ENCODE peak calls at places on chromosomes 5 and 9, in ten cellular contexts. One of them, this sample, is unnamed. For H3K4me1 and H3K27me3, the result is how much of the 10 kb centered on the place peaks cover.

GRCh38 chr5:64947031-64947430 is 178.3 kb downstream of the CWC27 start:
- DNase-seq in left ventricle myocardium inferior: no peak
- DNase-seq in aorta: no peak
- DNase-seq in stomach: no peak
- DNase-seq in ovary: no peak
- DNase-seq in MM.1S: no peak
- DNase-seq in tibial nerve: no peak
- DNase-seq in PC-9: no peak
- DNase-seq in body of pancreas: no peak
- DNase-seq in colonic mucosa: no peak
- DNase-seq in this sample: no peak

GRCh38 chr5:145470382-145470979 is 364.7 kb downstream of the PRELID2 start:
- DNase-seq in left ventricle myocardium inferior: no peak
- DNase-seq in aorta: no peak
- DNase-seq in stomach: no peak
- DNase-seq in ovary: no peak
- DNase-seq in MM.1S: no peak
- DNase-seq in tibial nerve: no peak
- DNase-seq in PC-9: no peak
- DNase-seq in body of pancreas: no peak
- DNase-seq in colonic mucosa: no peak
- DNase-seq in this sample: no peak

GRCh38 chr9:11092974-11093373 is 480.2 kb upstream of the PTPRD start:
- DNase-seq in left ventricle myocardium inferior: no peak
- DNase-seq in aorta: no peak
- DNase-seq in stomach: no peak
- DNase-seq in ovary: no peak
- DNase-seq in MM.1S: no peak
- DNase-seq in tibial nerve: no peak
- DNase-seq in PC-9: no peak
- DNase-seq in body of pancreas: no peak
- DNase-seq in colonic mucosa: no peak
- DNase-seq in this sample: no peak

GRCh38 chr5:82513739-82514138 is 235.6 kb upstream of the RPS23 start:
- DNase-seq in left ventricle myocardium inferior: no peak
- DNase-seq in aorta: no peak
- DNase-seq in stomach: no peak
- DNase-seq in ovary: no peak
- DNase-seq in MM.1S: no peak
- DNase-seq in tibial nerve: no peak
- DNase-seq in PC-9: no peak
- DNase-seq in body of pancreas: no peak
- DNase-seq in colonic mucosa: no peak
- DNase-seq in this sample: no peak

GRCh38 chr9:109903515-109904138 is 123.6 kb downstream of the PALM2AKAP2 start:
- DNase-seq in left ventricle myocardium inferior: peak
- DNase-seq in aorta: no peak
- DNase-seq in stomach: peak
- DNase-seq in ovary: peak
- DNase-seq in MM.1S: peak
- DNase-seq in tibial nerve: no peak
- DNase-seq in PC-9: peak
- DNase-seq in body of pancreas: peak
- DNase-seq in colonic mucosa: peak
- DNase-seq in this sample: peak

GRCh38 chr9:79617395-79617794 is 45.6 kb downstream of the TLE4 start:
- DNase-seq in left ventricle myocardium inferior: no peak
- DNase-seq in aorta: no peak
- DNase-seq in stomach: peak
- DNase-seq in ovary: peak
- DNase-seq in MM.1S: no peak
- DNase-seq in tibial nerve: peak
- DNase-seq in PC-9: no peak
- DNase-seq in body of pancreas: peak
- DNase-seq in colonic mucosa: peak
- DNase-seq in this sample: peak

GRCh38 chr9:133919253-133920115 is 72.6 kb downstream of the VAV2 start:
- DNase-seq in left ventricle myocardium inferior: peak
- DNase-seq in aorta: no peak
- DNase-seq in stomach: no peak
- DNase-seq in ovary: no peak
- DNase-seq in MM.1S: no peak
- DNase-seq in tibial nerve: no peak
- DNase-seq in PC-9: no peak
- DNase-seq in body of pancreas: no peak
- DNase-seq in colonic mucosa: no peak
- DNase-seq in this sample: no peak

GRCh38 chr5:34475249-34475966 is 180.7 kb upstream of the RAI14 start:
- DNase-seq in left ventricle myocardium inferior: no peak
- DNase-seq in aorta: no peak
- DNase-seq in stomach: no peak
- DNase-seq in ovary: no peak
- DNase-seq in MM.1S: no peak
- DNase-seq in tibial nerve: no peak
- DNase-seq in PC-9: no peak
- DNase-seq in body of pancreas: no peak
- DNase-seq in colonic mucosa: no peak
- DNase-seq in this sample: no peak

GRCh38 chr9:133506653-133507038 is 18.1 kb downstream of the MYMK start:
- DNase-seq in left ventricle myocardium inferior: peak
- DNase-seq in aorta: peak
- DNase-seq in stomach: peak
- DNase-seq in ovary: peak
- DNase-seq in MM.1S: no peak
- DNase-seq in tibial nerve: peak
- DNase-seq in PC-9: peak
- DNase-seq in body of pancreas: peak
- DNase-seq in colonic mucosa: no peak
- DNase-seq in this sample: peak

GRCh38 chr5:137365126-137365865 is 133.8 kb downstream of the SPOCK1 start:
- DNase-seq in left ventricle myocardium inferior: no peak
- DNase-seq in aorta: no peak
- DNase-seq in stomach: no peak
- DNase-seq in ovary: no peak
- DNase-seq in MM.1S: no peak
- DNase-seq in tibial nerve: no peak
- DNase-seq in PC-9: no peak
- DNase-seq in body of pancreas: no peak
- DNase-seq in colonic mucosa: no peak
- DNase-seq in this sample: no peak

GRCh38 chr9:34744295-34745221 is 34.6 kb upstream of the CCL21 start:
- DNase-seq in left ventricle myocardium inferior: peak
- DNase-seq in aorta: peak
- DNase-seq in stomach: no peak
- DNase-seq in ovary: peak
- DNase-seq in MM.1S: no peak
- DNase-seq in tibial nerve: no peak
- DNase-seq in PC-9: peak
- DNase-seq in body of pancreas: peak
- DNase-seq in colonic mucosa: peak
- DNase-seq in this sample: no peak

GRCh38 chr9:128208943-128209695 is 5.9 kb downstream of the DNM1 start:
- DNase-seq in left ventricle myocardium inferior: no peak
- DNase-seq in aorta: no peak
- DNase-seq in stomach: no peak
- DNase-seq in ovary: no peak
- DNase-seq in MM.1S: no peak
- DNase-seq in tibial nerve: no peak
- DNase-seq in PC-9: no peak
- DNase-seq in body of pancreas: no peak
- DNase-seq in colonic mucosa: no peak
- DNase-seq in this sample: no peak

DNA sequence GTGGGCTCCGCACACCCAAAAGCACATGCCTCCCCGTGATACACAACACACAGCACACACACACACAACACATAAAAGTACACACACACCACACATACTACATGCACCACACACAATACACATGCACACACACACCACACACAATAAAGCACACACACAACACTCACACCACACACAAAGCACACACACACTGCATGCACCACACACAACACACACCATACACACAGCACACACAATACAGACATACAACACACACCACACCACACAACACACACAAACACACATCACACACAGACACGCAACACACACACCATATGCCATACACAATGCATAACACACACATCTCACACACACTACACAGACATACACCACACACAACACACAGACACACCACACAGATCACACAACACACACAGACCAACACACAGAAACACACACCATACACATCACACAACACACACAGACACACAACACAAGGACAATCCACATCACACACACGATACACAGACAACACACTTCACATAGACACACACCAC is 3.4 kb upstream of the CCDC187 start:
- DNase-seq in left ventricle myocardium inferior: no peak
- DNase-seq in aorta: no peak
- DNase-seq in stomach: no peak
- DNase-seq in ovary: no peak
- DNase-seq in MM.1S: no peak
- DNase-seq in tibial nerve: no peak
- DNase-seq in PC-9: no peak
- DNase-seq in body of pancreas: no peak
- DNase-seq in colonic mucosa: no peak
- DNase-seq in this sample: no peak
- H3K4me1 ChIP-seq in left ventricle myocardium inferior: under half
- H3K4me1 ChIP-seq in aorta: under half
- H3K4me1 ChIP-seq in stomach: under half
- H3K4me1 ChIP-seq in ovary: under half
- H3K4me1 ChIP-seq in MM.1S: under half
- H3K4me1 ChIP-seq in tibial nerve: under half
- H3K4me1 ChIP-seq in PC-9: under half
- H3K4me1 ChIP-seq in body of pancreas: under half
- H3K4me1 ChIP-seq in colonic mucosa: under half
- H3K4me1 ChIP-seq in this sample: under half

DNA sequence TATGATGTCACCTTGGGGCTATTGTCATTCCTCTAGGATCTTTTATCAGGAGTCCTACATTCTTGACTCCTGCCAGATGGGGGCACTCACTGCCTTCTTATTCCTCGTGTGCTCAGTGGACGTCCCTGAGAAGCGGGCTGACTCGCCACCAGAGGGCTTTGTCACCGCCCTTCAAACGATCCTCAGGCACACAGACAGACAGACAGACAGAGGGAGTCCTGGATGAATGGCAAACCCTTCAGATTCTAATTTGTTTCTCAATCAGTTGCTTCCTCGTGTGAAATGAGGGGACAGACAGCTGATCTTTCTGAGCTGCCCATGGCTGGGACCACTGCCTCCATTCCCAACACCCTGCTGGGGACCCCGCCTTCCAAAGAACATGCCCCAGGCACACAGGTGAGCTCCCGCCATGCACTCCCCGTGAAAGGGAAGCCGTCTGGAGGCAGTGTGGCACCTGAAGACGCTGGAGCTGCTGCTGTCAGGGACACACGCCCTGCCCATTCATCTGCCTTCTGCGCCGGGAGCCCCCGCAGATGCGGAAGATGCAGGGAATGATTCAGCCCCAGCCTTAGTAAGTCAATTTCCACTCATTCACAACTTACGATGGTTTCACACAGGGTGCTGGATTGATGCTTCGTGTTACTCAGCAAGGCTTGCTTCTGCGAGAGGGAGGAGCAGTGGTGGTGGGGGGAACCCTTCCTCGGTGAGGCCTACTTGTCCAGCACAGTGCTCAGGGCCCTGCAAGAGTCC is 24.9 kb upstream of the SH3PXD2B start:
- DNase-seq in left ventricle myocardium inferior: peak
- DNase-seq in aorta: peak
- DNase-seq in stomach: peak
- DNase-seq in ovary: peak
- DNase-seq in MM.1S: peak
- DNase-seq in tibial nerve: peak
- DNase-seq in PC-9: peak
- DNase-seq in body of pancreas: peak
- DNase-seq in colonic mucosa: peak
- DNase-seq in this sample: peak
- H3K4me3 ChIP-seq in left ventricle myocardium inferior: peak
- H3K4me3 ChIP-seq in aorta: no peak
- H3K4me3 ChIP-seq in stomach: no peak
- H3K4me3 ChIP-seq in ovary: no peak
- H3K4me3 ChIP-seq in MM.1S: no peak
- H3K4me3 ChIP-seq in tibial nerve: no peak
- H3K4me3 ChIP-seq in PC-9: no peak
- H3K4me3 ChIP-seq in body of pancreas: no peak
- H3K4me3 ChIP-seq in colonic mucosa: no peak
- H3K4me3 ChIP-seq in this sample: no peak

DNA sequence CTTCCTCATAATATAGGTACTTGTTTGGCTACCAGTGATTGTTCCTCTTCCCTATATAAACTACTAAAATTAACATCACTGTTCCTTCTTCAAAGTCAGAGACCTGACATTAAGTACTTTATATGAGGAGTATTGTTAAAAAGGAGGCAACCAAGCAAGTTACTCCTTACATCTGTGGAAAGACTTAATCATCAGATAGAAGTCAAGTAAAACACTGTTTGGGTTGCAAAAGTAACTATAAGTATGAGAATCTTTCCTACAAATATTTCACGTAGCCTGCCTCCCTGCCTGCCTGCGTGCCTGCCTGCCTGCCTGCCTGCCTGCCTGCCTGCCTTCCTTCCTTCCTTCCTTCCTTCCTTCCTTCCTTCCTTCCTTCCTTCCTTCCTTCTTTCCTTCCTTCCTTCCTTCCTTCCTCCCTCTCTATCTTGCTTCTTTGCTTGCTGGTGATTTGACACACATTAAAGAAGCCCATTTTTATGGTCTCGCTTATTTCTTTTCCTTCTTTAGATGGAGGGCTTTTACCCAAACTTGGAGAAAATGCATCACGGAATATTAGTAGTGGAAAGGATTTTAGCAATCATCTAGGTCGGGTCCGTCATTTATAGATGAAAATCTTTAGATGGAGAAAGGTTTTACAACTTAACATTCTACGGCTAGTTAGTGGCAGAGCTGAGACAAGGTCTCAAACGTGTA is 3.2 kb downstream of the CER1 start:
- DNase-seq in left ventricle myocardium inferior: no peak
- DNase-seq in aorta: no peak
- DNase-seq in stomach: no peak
- DNase-seq in ovary: no peak
- DNase-seq in MM.1S: no peak
- DNase-seq in tibial nerve: no peak
- DNase-seq in PC-9: no peak
- DNase-seq in body of pancreas: no peak
- DNase-seq in colonic mucosa: no peak
- DNase-seq in this sample: no peak
- H3K27me3 ChIP-seq in left ventricle myocardium inferior: under half
- H3K27me3 ChIP-seq in aorta: under half
- H3K27me3 ChIP-seq in stomach: under half
- H3K27me3 ChIP-seq in ovary: under half
- H3K27me3 ChIP-seq in MM.1S: under half
- H3K27me3 ChIP-seq in tibial nerve: under half
- H3K27me3 ChIP-seq in PC-9: under half
- H3K27me3 ChIP-seq in body of pancreas: under half
- H3K27me3 ChIP-seq in colonic mucosa: under half
- H3K27me3 ChIP-seq in this sample: under half

DNA sequence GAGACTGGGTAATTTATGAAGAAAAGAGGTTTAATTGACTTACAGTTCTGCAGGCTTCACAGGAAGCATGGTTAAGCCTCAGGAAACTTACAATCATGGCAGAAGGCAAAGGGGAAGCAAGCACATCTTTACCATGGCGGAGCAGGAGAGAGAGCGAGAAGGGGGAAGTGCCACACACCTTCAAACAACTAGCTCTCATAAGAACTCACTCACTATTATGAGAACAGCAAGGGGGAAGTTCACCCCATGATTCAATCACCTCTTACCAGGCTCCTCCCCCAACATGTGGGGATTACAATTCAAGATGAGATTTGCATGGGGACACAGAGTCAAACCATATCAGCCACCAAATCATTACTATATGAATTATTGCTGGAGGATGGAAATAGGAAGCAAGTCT is 30.3 kb upstream of the STX17 start:
- DNase-seq in left ventricle myocardium inferior: no peak
- DNase-seq in aorta: no peak
- DNase-seq in stomach: no peak
- DNase-seq in ovary: no peak
- DNase-seq in MM.1S: no peak
- DNase-seq in tibial nerve: no peak
- DNase-seq in PC-9: no peak
- DNase-seq in body of pancreas: no peak
- DNase-seq in colonic mucosa: no peak
- DNase-seq in this sample: no peak
- H3K4me1 ChIP-seq in left ventricle myocardium inferior: under half
- H3K4me1 ChIP-seq in aorta: under half
- H3K4me1 ChIP-seq in stomach: under half
- H3K4me1 ChIP-seq in ovary: under half
- H3K4me1 ChIP-seq in MM.1S: under half
- H3K4me1 ChIP-seq in tibial nerve: under half
- H3K4me1 ChIP-seq in PC-9: under half
- H3K4me1 ChIP-seq in body of pancreas: under half
- H3K4me1 ChIP-seq in colonic mucosa: under half
- H3K4me1 ChIP-seq in this sample: under half